ENCODE peak calls at places on chromosomes 12 and 14, in seven cellular contexts. One of them, this sample, is unnamed.
A peak's percentile ranks its signal among the peaks of the same experiment; 100 is the strongest.

GRCh38 chr14:71321556-71322315 is 414.5 kb downstream of the PCNX1 start:
- DNase-seq in activated gamma-delta T cell treated with Interleukin-2 at 50 U/mL for 16 hours: no peak
- DNase-seq in NCI-H460: no peak
- DNase-seq in B cell: peak; percentile 20
- DNase-seq in Calu3: peak; percentile 16
- DNase-seq in hepatic stellate cell: peak; percentile 22
- DNase-seq in posterior cingulate gyrus: no peak
- DNase-seq in this sample: no peak

GRCh38 chr14:74611672-74612345 is at the start of gene LTBP2:
- DNase-seq in B cell: peak; percentile 42
- DNase-seq in hepatic stellate cell: no peak
- DNase-seq in Calu3: peak; percentile 14
- DNase-seq in posterior cingulate gyrus: peak; percentile 72
- DNase-seq in activated gamma-delta T cell treated with Interleukin-2 at 50 U/mL for 16 hours: peak; percentile 10
- DNase-seq in NCI-H460: no peak
- DNase-seq in this sample: no peak

GRCh38 chr12:95551305-95551704 is at the start of gene USP44:
- DNase-seq in NCI-H460: no peak
- DNase-seq in Calu3: no peak
- DNase-seq in B cell: no peak
- DNase-seq in hepatic stellate cell: no peak
- DNase-seq in activated gamma-delta T cell treated with Interleukin-2 at 50 U/mL for 16 hours: no peak
- DNase-seq in posterior cingulate gyrus: no peak
- DNase-seq in this sample: no peak

GRCh38 chr14:45949479-45949878 is 696.5 kb upstream of the MIS18BP1 start:
- DNase-seq in posterior cingulate gyrus: no peak
- DNase-seq in B cell: no peak
- DNase-seq in activated gamma-delta T cell treated with Interleukin-2 at 50 U/mL for 16 hours: no peak
- DNase-seq in hepatic stellate cell: no peak
- DNase-seq in NCI-H460: no peak
- DNase-seq in Calu3: no peak
- DNase-seq in this sample: no peak

GRCh38 chr12:46803517-46803916 is 22.3 kb downstream of the SLC38A4 start:
- DNase-seq in posterior cingulate gyrus: no peak
- DNase-seq in activated gamma-delta T cell treated with Interleukin-2 at 50 U/mL for 16 hours: no peak
- DNase-seq in hepatic stellate cell: no peak
- DNase-seq in Calu3: no peak
- DNase-seq in NCI-H460: no peak
- DNase-seq in B cell: no peak
- DNase-seq in this sample: no peak

GRCh38 chr12:104975621-104976343 is 10.3 kb upstream of the NOPCHAP1 start:
- DNase-seq in hepatic stellate cell: peak; percentile 31
- DNase-seq in NCI-H460: no peak
- DNase-seq in posterior cingulate gyrus: no peak
- DNase-seq in Calu3: no peak
- DNase-seq in B cell: no peak
- DNase-seq in activated gamma-delta T cell treated with Interleukin-2 at 50 U/mL for 16 hours: no peak
- DNase-seq in this sample: no peak

GRCh38 chr12:67910360-67911292 is 78.6 kb upstream of the IFNG-AS1 start:
- DNase-seq in activated gamma-delta T cell treated with Interleukin-2 at 50 U/mL for 16 hours: no peak
- DNase-seq in hepatic stellate cell: peak; percentile 54
- DNase-seq in NCI-H460: no peak
- DNase-seq in Calu3: no peak
- DNase-seq in B cell: no peak
- DNase-seq in posterior cingulate gyrus: no peak
- DNase-seq in this sample: peak; percentile 73

GRCh38 chr14:68495638-68496114 is 297.2 kb downstream of the ZFP36L1 start:
- DNase-seq in Calu3: no peak
- DNase-seq in NCI-H460: no peak
- DNase-seq in posterior cingulate gyrus: no peak
- DNase-seq in activated gamma-delta T cell treated with Interleukin-2 at 50 U/mL for 16 hours: no peak
- DNase-seq in hepatic stellate cell: no peak
- DNase-seq in B cell: no peak
- DNase-seq in this sample: no peak

GRCh38 chr14:71527807-71528206 is 404.4 kb upstream of the RGS6 start:
- DNase-seq in posterior cingulate gyrus: no peak
- DNase-seq in NCI-H460: no peak
- DNase-seq in B cell: no peak
- DNase-seq in Calu3: no peak
- DNase-seq in hepatic stellate cell: no peak
- DNase-seq in activated gamma-delta T cell treated with Interleukin-2 at 50 U/mL for 16 hours: no peak
- DNase-seq in this sample: no peak

GRCh38 chr12:52798671-52799497 is 3.0 kb upstream of the KRT3 start:
- DNase-seq in activated gamma-delta T cell treated with Interleukin-2 at 50 U/mL for 16 hours: no peak
- DNase-seq in B cell: no peak
- DNase-seq in NCI-H460: peak; percentile 36
- DNase-seq in Calu3: peak; percentile 18
- DNase-seq in hepatic stellate cell: no peak
- DNase-seq in posterior cingulate gyrus: peak; percentile 9
- DNase-seq in this sample: no peak

GRCh38 chr12:108591267-108591980 is 6.5 kb downstream of the TMEM119 start:
- DNase-seq in NCI-H460: no peak
- DNase-seq in posterior cingulate gyrus: peak; percentile 63
- DNase-seq in Calu3: no peak
- DNase-seq in B cell: no peak
- DNase-seq in activated gamma-delta T cell treated with Interleukin-2 at 50 U/mL for 16 hours: no peak
- DNase-seq in hepatic stellate cell: no peak
- DNase-seq in this sample: no peak

GRCh38 chr14:74324945-74325361 is 22.2 kb upstream of the ABCD4 start:
- DNase-seq in hepatic stellate cell: peak; percentile 67
- DNase-seq in NCI-H460: peak; percentile 21
- DNase-seq in B cell: peak; percentile 17
- DNase-seq in activated gamma-delta T cell treated with Interleukin-2 at 50 U/mL for 16 hours: no peak
- DNase-seq in Calu3: no peak
- DNase-seq in posterior cingulate gyrus: peak; percentile 12
- DNase-seq in this sample: no peak

GRCh38 chr12:6936642-6937480 is 6.8 kb upstream of the RNU7-1 start:
- DNase-seq in Calu3: peak; percentile 30
- DNase-seq in posterior cingulate gyrus: no peak
- DNase-seq in B cell: peak; percentile 57
- DNase-seq in NCI-H460: no peak
- DNase-seq in activated gamma-delta T cell treated with Interleukin-2 at 50 U/mL for 16 hours: no peak
- DNase-seq in hepatic stellate cell: no peak
- DNase-seq in this sample: no peak

GRCh38 chr14:57707219-57707618 is 158.7 kb downstream of the SLC35F4 start:
- DNase-seq in activated gamma-delta T cell treated with Interleukin-2 at 50 U/mL for 16 hours: no peak
- DNase-seq in Calu3: no peak
- DNase-seq in B cell: no peak
- DNase-seq in posterior cingulate gyrus: no peak
- DNase-seq in NCI-H460: no peak
- DNase-seq in hepatic stellate cell: no peak
- DNase-seq in this sample: no peak

GRCh38 chr12:94172031-94172430 is 23.7 kb downstream of the PLXNC1 start:
- DNase-seq in Calu3: no peak
- DNase-seq in hepatic stellate cell: no peak
- DNase-seq in posterior cingulate gyrus: no peak
- DNase-seq in B cell: no peak
- DNase-seq in activated gamma-delta T cell treated with Interleukin-2 at 50 U/mL for 16 hours: no peak
- DNase-seq in NCI-H460: no peak
- DNase-seq in this sample: no peak

GRCh38 chr14:74656964-74657363 is 44.9 kb upstream of the LTBP2 start:
- DNase-seq in hepatic stellate cell: no peak
- DNase-seq in posterior cingulate gyrus: no peak
- DNase-seq in Calu3: no peak
- DNase-seq in NCI-H460: no peak
- DNase-seq in activated gamma-delta T cell treated with Interleukin-2 at 50 U/mL for 16 hours: no peak
- DNase-seq in B cell: no peak
- DNase-seq in this sample: no peak

GRCh38 chr12:97561321-97562230 is 99.0 kb downstream of the RMST start:
- DNase-seq in NCI-H460: no peak
- DNase-seq in activated gamma-delta T cell treated with Interleukin-2 at 50 U/mL for 16 hours: no peak
- DNase-seq in hepatic stellate cell: no peak
- DNase-seq in B cell: no peak
- DNase-seq in posterior cingulate gyrus: no peak
- DNase-seq in Calu3: no peak
- DNase-seq in this sample: no peak

GRCh38 chr12:59067068-59067467 is 146.8 kb upstream of the LRIG3 start:
- DNase-seq in hepatic stellate cell: peak; percentile 27
- DNase-seq in B cell: no peak
- DNase-seq in Calu3: peak; percentile 74
- DNase-seq in posterior cingulate gyrus: no peak
- DNase-seq in activated gamma-delta T cell treated with Interleukin-2 at 50 U/mL for 16 hours: no peak
- DNase-seq in NCI-H460: no peak
- DNase-seq in this sample: peak; percentile 86

This sample was measured in retinal pigment epithelial cell.